ENCODE peak calls at places on chromosomes 13 and 19, in seven cellular contexts. W is iPS-NIHi11; Q is uterus; H is nephron progenitor cell; K is Daoy; R is stimulated activated CD8-positive, alpha-beta memory T cell treated with anti-CD3 and anti-CD28 coated beads, Interleukin-2, amount 100 ng/mL, for 1 hour; M is T follicular helper cell. A is an unnamed sample.

GRCh38 chr19:4980087-4980486 is 11.2 kb downstream of the KDM4B start:
- DNase-seq in Q (no peak), W (no peak), H (no peak), K (no peak), M (no peak), R (no peak), A (no peak)

GRCh38 chr13:70203661-70204229 is 95.5 kb upstream of the KLHL1 start:
- DNase-seq in R (no peak), M (no peak), W (no peak), H (peak), Q (no peak), K (peak), A (no peak)

GRCh38 chr19:18789883-18790565 is 1.1 kb downstream of the COMP start:
- DNase-seq in R (no peak), Q (no peak), K (peak), W (peak), M (no peak), H (peak), A (peak)

GRCh38 chr13:20391597-20392452 is 133.8 kb downstream of the CRYL1 start:
- DNase-seq in W (peak), H (peak), R (no peak), M (no peak), Q (no peak), K (no peak), A (no peak)

GRCh38 chr19:2424686-2425621 is 2.4 kb downstream of the TIMM13 start:
- DNase-seq in W (peak), M (no peak), Q (no peak), K (peak), H (peak), R (no peak), A (no peak)

GRCh38 chr13:114008964-114009589 is 35.2 kb upstream of the C13orf46 start:
- DNase-seq in Q (no peak), K (no peak), R (no peak), H (no peak), M (no peak), W (no peak), A (no peak)

GRCh38 chr13:24341439-24341838 is 32.1 kb downstream of the C1QTNF9 start:
- DNase-seq in K (no peak), Q (no peak), M (no peak), W (no peak), R (no peak), H (no peak), A (no peak)

GRCh38 chr19:4216832-4217231 is 12.5 kb upstream of the EBI3 start:
- DNase-seq in W (no peak), H (no peak), M (no peak), K (no peak), Q (no peak), R (no peak), A (no peak)

GRCh38 chr13:66977156-66977555 is 253.0 kb downstream of the PCDH9 start:
- DNase-seq in Q (no peak), M (no peak), K (no peak), H (no peak), R (no peak), W (no peak), A (no peak)

GRCh38 chr19:19113040-19113541 is 25.2 kb downstream of the TMEM161A start:
- DNase-seq in H (peak), M (no peak), R (no peak), W (peak), Q (no peak), K (peak), A (no peak)